ENCODE peak calls at places on chromosomes 1 and 21, in four cellular contexts. Z is osteocyte, Q is IMR-90, J is lower leg skin. B is an unnamed sample.

GRCh38 chr1:116538527-116538926 is 32.3 kb downstream of the CD58 start:
- DNase-seq in Z (no peak), Q (peak; percentile 73), J (no peak), B (no peak)

GRCh38 chr1:119878171-119878570 is 18.1 kb downstream of the ADAM30 start:
- DNase-seq in Z (no peak), Q (no peak), J (no peak), B (no peak)

GRCh38 chr1:78068681-78069283 is 23.0 kb downstream of the GIPC2 start:
- DNase-seq in Z (no peak), Q (no peak), J (no peak), B (peak; percentile 70)

GRCh38 chr1:12056331-12056841 is 6.7 kb upstream of the TNFRSF8 start:
- DNase-seq in Z (no peak), Q (peak; percentile 25), J (no peak), B (no peak)

GRCh38 chr1:43799656-43800629 is 92.6 kb downstream of the ST3GAL3 start:
- DNase-seq in Z (no peak), Q (peak; percentile 95), J (no peak), B (no peak)

GRCh38 chr1:212816567-212817278 is 25.0 kb downstream of the TATDN3 start:
- DNase-seq in Z (no peak), Q (peak; percentile 5), J (no peak), B (no peak)

GRCh38 chr1:66532798-66533783 is 862 bp upstream of the SGIP1 start:
- DNase-seq in Z (no peak), Q (peak; percentile 98), J (peak; percentile 86), B (peak; percentile 57)

GRCh38 chr1:82818596-82818995 is 1017.9 kb downstream of the ADGRL2 start:
- DNase-seq in Z (no peak), Q (no peak), J (no peak), B (no peak)

GRCh38 chr1:205472737-205473565 is 17.1 kb upstream of the BLACAT1 start:
- DNase-seq in Z (no peak), Q (no peak), J (no peak), B (no peak)

GRCh38 chr1:98034505-98034904 is 113.7 kb upstream of the DPYD start:
- DNase-seq in Z (no peak), Q (peak; percentile 59), J (no peak), B (no peak)

GRCh38 chr1:15430787-15431570 is 7.3 kb upstream of the CTRC start:
- DNase-seq in Z (peak; percentile 90), Q (peak; percentile 36), J (peak; percentile 95), B (peak; percentile 67)

GRCh38 chr1:236280438-236281285 is 1.1 kb downstream of the ERO1B start:
- DNase-seq in Z (no peak), Q (no peak), J (no peak), B (no peak)

GRCh38 chr1:86197206-86197855 is 40.8 kb upstream of the COL24A1 start:
- DNase-seq in Z (no peak), Q (no peak), J (no peak), B (no peak)

GRCh38 chr1:109768700-109769325 is 5.1 kb upstream of the EPS8L3 start:
- DNase-seq in Z (no peak), Q (no peak), J (peak; percentile 70), B (peak; percentile 31)

GRCh38 chr1:246324711-246325110 is 182.4 kb downstream of the SMYD3 start:
- DNase-seq in Z (no peak), Q (peak; percentile 72), J (no peak), B (no peak)

GRCh38 chr1:223670458-223671159 is 5.1 kb upstream of the CAPN8 start:
- DNase-seq in Z (no peak), Q (peak; percentile 51), J (no peak), B (no peak)

GRCh38 chr1:119453021-119453420 is 38.1 kb downstream of the HSD3B2 start:
- DNase-seq in Z (no peak), Q (peak; percentile 10), J (no peak), B (no peak)

GRCh38 chr1:202405928-202406327 is 57.4 kb downstream of the PPP1R12B start:
- DNase-seq in Z (no peak), Q (no peak), J (no peak), B (no peak)

GRCh38 chr1:100799954-100800612 is 80.5 kb downstream of the VCAM1 start:
- DNase-seq in Z (no peak), Q (peak; percentile 66), J (no peak), B (no peak)

GRCh38 chr1:67850151-67850551 is 16.9 kb upstream of the GNG12 start:
- DNase-seq in Z (no peak), Q (peak; percentile 60), J (no peak), B (no peak)

GRCh38 chr1:45585110-45585426 is 1.2 kb downstream of the NASP start:
- DNase-seq in Z (no peak), Q (no peak), J (no peak), B (no peak)

GRCh38 chr1:144101397-144102050 is 129.7 kb upstream of the FAM72C start:
- DNase-seq in Z (peak; percentile 91), Q (no peak), J (peak; percentile 91), B (peak; percentile 34)

GRCh38 chr1:175377394-175377793 is 184.8 kb upstream of the KIAA0040 start:
- DNase-seq in Z (no peak), Q (no peak), J (no peak), B (no peak)

GRCh38 chr1:175373786-175374623 is 181.4 kb upstream of the KIAA0040 start:
- DNase-seq in Z (no peak), Q (no peak), J (no peak), B (no peak)

DNA sequence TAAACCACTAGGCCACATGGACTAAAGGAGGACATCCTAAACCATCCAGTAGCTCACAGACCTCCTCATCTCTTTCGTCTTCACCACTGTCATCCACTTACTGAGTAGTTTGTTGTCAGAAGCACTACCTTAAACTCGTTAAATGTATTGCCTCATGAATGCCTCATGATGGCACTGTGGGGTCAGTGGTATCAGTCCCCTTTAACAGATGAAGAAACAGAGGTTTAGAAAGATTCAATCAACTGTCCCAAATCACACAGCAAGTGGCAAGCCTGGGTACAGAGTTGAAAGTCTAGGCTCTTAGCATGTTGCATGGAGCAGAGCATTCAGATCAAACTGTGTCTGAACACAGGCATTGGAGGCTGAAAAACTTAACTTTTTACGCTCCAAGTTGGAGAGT is 183.6 kb upstream of the KIAA0040 start:
- DNase-seq in Z (peak; percentile 19), Q (no peak), J (no peak), B (no peak)
- TF ChIP-seq CTCF in Z (peak; percentile 36), Q (no peak), J (no peak), B (peak; percentile 6)

GRCh38 chr1:183470961-183471747 is 1.1 kb upstream of the SMG7 start:
- DNase-seq in Z (peak; percentile 92), Q (peak; percentile 67), J (peak; percentile 93), B (peak; percentile 87)
- TF ChIP-seq CTCF in Z (no peak), Q (peak; percentile 12), J (no peak), B (no peak)

DNA sequence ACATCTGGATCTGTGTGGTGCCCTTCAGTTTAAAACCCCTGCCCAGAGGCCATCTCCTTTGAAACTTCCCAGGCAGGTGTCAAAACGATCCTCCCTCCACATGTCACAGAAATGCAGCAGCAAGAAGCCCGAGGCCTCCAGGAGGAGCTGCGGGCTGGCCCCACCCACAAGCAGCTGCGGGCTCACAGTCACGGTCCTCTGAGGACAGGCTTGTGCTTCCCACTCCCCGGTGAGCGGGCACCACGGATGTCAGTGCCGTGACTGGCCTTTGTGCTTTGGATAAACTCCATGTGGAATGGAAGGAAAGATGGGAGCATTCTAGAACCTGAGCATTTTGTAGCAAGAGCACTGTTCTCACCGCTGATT is 65.8 kb downstream of the SIK1 start:
- DNase-seq in Z (no peak), Q (peak; percentile 63), J (no peak), B (peak; percentile 62)
- TF ChIP-seq CTCF in Z (no peak), Q (no peak), J (no peak), B (no peak)

DNA sequence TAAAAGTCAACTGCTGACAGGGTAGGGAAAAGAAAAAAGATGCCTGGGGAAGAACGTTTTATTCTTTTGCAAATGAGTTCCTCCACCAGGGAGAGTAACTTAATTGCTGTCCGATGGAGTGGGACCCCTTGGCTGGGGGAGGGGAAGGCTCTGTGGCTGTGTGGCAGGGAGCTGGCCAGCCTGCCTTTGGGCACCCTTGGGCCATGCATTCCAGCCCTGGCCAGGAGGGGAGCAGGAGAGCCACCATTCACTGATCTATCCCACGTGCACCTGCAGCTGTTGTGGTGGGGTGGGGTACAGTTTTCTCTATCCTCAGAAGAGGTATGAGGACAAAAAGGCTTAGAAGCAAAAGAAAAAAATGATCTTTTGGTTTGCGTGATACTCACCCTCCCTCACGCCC is 116.9 kb downstream of the KCNK1 start:
- DNase-seq in Z (no peak), Q (no peak), J (no peak), B (no peak)
- TF ChIP-seq CTCF in Z (no peak), Q (no peak), J (no peak), B (no peak)

GRCh38 chr1:95118019-95118499 is 904 bp downstream of the TLCD4 start:
- DNase-seq in Z (no peak), Q (no peak), J (no peak), B (no peak)

GRCh38 chr1:95126846-95127245 is 9.7 kb downstream of the TLCD4 start:
- DNase-seq in Z (no peak), Q (no peak), J (no peak), B (no peak)

GRCh38 chr1:95126366-95126765 is 9.2 kb downstream of the TLCD4 start:
- DNase-seq in Z (no peak), Q (no peak), J (no peak), B (no peak)

GRCh38 chr1:95124342-95124741 is 7.2 kb downstream of the TLCD4 start:
- DNase-seq in Z (no peak), Q (no peak), J (no peak), B (no peak)

DNA sequence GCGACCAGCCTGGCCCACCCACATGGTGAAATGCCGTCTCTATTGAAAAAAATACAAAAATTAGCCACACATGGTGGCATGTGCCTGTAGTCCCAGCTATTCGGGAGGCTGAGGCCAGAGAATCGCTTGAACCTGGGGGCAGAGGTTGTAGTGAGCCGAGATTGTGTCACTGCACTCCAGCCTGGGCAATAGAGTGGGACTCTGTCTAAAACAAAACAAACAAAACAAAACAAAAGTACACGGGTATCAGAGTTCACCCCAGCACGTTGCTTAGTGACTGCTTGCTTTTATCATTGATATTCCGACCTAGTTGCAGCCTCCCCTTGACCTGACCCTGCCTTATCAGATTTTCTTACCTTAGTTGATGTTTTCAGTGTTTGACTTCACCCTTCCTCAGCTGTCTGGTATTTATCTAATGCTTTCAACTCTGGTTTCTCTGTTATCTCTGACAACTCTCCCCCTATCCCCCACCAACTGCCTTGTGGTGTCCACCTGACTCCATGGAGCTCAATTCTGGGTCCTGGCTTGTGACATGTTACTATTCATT is 5.1 kb downstream of the TLCD4 start:
- DNase-seq in Z (no peak), Q (no peak), J (no peak), B (no peak)
- TF ChIP-seq CTCF in Z (no peak), Q (no peak), J (no peak), B (no peak)

DNA sequence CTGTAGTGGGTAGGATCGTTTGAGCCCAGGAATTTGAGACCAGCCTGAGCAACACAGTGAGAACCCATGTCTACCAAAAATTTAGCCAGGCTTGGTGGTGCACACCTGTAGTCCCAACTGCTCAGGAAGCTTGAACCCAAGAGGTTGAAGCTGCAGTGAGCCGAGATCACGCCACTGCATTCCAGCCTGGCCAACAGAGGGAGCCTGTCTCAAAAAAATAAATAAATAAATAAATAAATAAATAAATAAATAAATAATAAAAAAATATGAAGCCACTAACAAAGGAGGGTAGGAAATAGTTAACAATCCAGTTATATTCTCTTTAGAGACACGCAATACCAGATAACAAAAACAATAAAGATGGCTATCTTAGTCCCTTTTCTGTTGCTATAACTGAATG is 11.9 kb upstream of the CBR3 start:
- DNase-seq in Z (no peak), Q (no peak), J (peak; percentile 60), B (no peak)
- TF ChIP-seq CTCF in Z (peak; percentile 50), Q (no peak), J (no peak), B (peak; percentile 46)